ENCODE peak calls at places on chromosomes 11 and 22, in seven cellular contexts. A is iris pigment epithelial cell, D is HFF-Myc, G is uterus, K is HT-29, F is brain microvascular endothelial cell, U is NCI-H2081. H is an unnamed sample.

GRCh38 chr22:27754247-27754887 is 47.2 kb downstream of the MN1 start:
- DNase-seq in U (peak), D (no peak), G (no peak), K (no peak), F (no peak), A (no peak), H (no peak)

GRCh38 chr11:130131957-130132850 is 27.4 kb upstream of the ST14 start:
- DNase-seq in K (peak), G (peak), F (peak), U (peak), D (peak), A (peak), H (peak)

GRCh38 chr11:122786896-122787295 is 51.4 kb upstream of the CRTAM start:
- DNase-seq in D (no peak), F (no peak), U (no peak), G (no peak), K (no peak), A (no peak), H (no peak)

GRCh38 chr22:35313311-35314121 is 13.8 kb downstream of the TOM1 start:
- DNase-seq in U (no peak), A (peak), K (no peak), F (peak), G (peak), D (no peak), H (peak)

GRCh38 chr22:26589367-26589844 is 526 bp downstream of the TPST2 start:
- DNase-seq in G (peak), U (no peak), K (peak), A (peak), D (no peak), F (no peak), H (peak)

GRCh38 chr11:460331-461199 is 10.5 kb downstream of the PTDSS2 start:
- DNase-seq in K (no peak), U (no peak), A (no peak), G (no peak), D (no peak), F (no peak), H (peak)

GRCh38 chr11:76616676-76617552 is 53.6 kb downstream of the LRRC32 start:
- DNase-seq in K (no peak), D (no peak), G (no peak), A (no peak), F (no peak), U (no peak), H (no peak)

GRCh38 chr11:76030286-76030685 is 176.0 kb downstream of the WNT11 start:
- DNase-seq in D (no peak), U (no peak), A (peak), G (no peak), F (peak), K (no peak), H (no peak)

GRCh38 chr22:30206964-30207363 is 39.6 kb downstream of the LIF start:
- DNase-seq in G (peak), F (peak), K (peak), U (no peak), A (peak), D (peak), H (peak)

GRCh38 chr11:86214710-86215109 is 29.8 kb upstream of the EED start:
- DNase-seq in F (no peak), K (peak), G (no peak), D (no peak), U (no peak), A (no peak), H (no peak)

GRCh38 chr11:78656984-78657383 is 82.3 kb upstream of the NARS2 start:
- DNase-seq in U (no peak), K (no peak), G (no peak), D (no peak), A (no peak), F (no peak), H (no peak)

GRCh38 chr11:57680552-57680874 is 12.6 kb downstream of the ZDHHC5 start:
- DNase-seq in F (peak), G (no peak), U (no peak), K (no peak), D (no peak), A (peak), H (no peak)

GRCh38 chr11:95922536-95923440 is 1.1 kb downstream of the MTMR2 start:
- DNase-seq in K (peak), A (no peak), G (no peak), F (no peak), D (no peak), U (peak), H (no peak)

GRCh38 chr11:1306186-1307162 is 3.0 kb downstream of the TOLLIP start:
- DNase-seq in G (no peak), F (no peak), K (no peak), U (no peak), D (no peak), A (no peak), H (no peak)

GRCh38 chr11:75789521-75789920 is 20.9 kb downstream of the DGAT2 start:
- DNase-seq in A (no peak), U (no peak), K (no peak), F (no peak), D (no peak), G (no peak), H (no peak)

GRCh38 chr11:134800130-134800529 is 388.1 kb upstream of the B3GAT1 start:
- DNase-seq in A (no peak), F (no peak), G (no peak), K (no peak), D (no peak), U (no peak), H (no peak)

GRCh38 chr11:10857604-10858504 is at the start of gene ZBED5:
- DNase-seq in K (peak), G (peak), U (peak), F (peak), A (peak), D (peak), H (peak)

GRCh38 chr22:46057206-46057605 is 80.2 kb upstream of the WNT7B start:
- DNase-seq in D (no peak), K (no peak), A (no peak), F (no peak), G (peak), U (no peak), H (peak)

GRCh38 chr11:94528551-94528950 is 15.2 kb upstream of the FUT4 start:
- DNase-seq in K (no peak), U (no peak), A (no peak), D (no peak), F (peak), G (no peak), H (peak)

GRCh38 chr11:65696802-65697552 is 15.1 kb upstream of the KAT5 start:
- DNase-seq in K (no peak), D (no peak), A (no peak), F (no peak), U (no peak), G (no peak), H (no peak)

GRCh38 chr22:38967451-38968450 is 10.3 kb downstream of the APOBEC3A start:
- DNase-seq in U (no peak), G (no peak), D (no peak), F (no peak), A (no peak), K (peak), H (no peak)

GRCh38 chr11:60910711-60911366 is 3.1 kb upstream of the TMEM109 start:
- DNase-seq in K (peak), D (no peak), U (no peak), F (no peak), G (no peak), A (no peak), H (no peak)

GRCh38 chr11:68312117-68312779 is at the start of gene LRP5:
- DNase-seq in U (peak), A (no peak), G (no peak), D (no peak), K (no peak), F (no peak), H (no peak)

GRCh38 chr11:15985127-15985862 is 371.1 kb downstream of the SOX6 start:
- DNase-seq in F (no peak), G (no peak), U (no peak), D (no peak), K (no peak), A (no peak), H (peak)

GRCh38 chr11:35618497-35619029 is 303 bp downstream of the FJX1 start:
- DNase-seq in K (peak), F (no peak), G (peak), U (no peak), D (no peak), A (peak), H (peak)

GRCh38 chr11:74437441-74437840 is 29.9 kb downstream of the KCNE3 start:
- DNase-seq in U (no peak), K (no peak), G (no peak), A (peak), D (no peak), F (peak), H (peak)